ENCODE peak calls at places on chromosomes 1 and 21, in five cellular contexts. O, X, P, A and W are unnamed samples.

GRCh38 chr1:27111771-27112573 is 43.0 kb downstream of the SLC9A1 start:
- DNase-seq in O (peak), X (peak), P (peak), A (peak), W (no peak)

GRCh38 chr1:183872406-183872805 is 67.5 kb downstream of the RGL1 start:
- DNase-seq in O (no peak), X (no peak), P (no peak), A (no peak), W (no peak)

GRCh38 chr1:214702561-214702960 is 99.6 kb downstream of the CENPF start:
- DNase-seq in O (no peak), X (no peak), P (no peak), A (no peak), W (no peak)

GRCh38 chr1:242525769-242526168 is 1.3 kb upstream of the PLD5 start:
- DNase-seq in O (no peak), X (no peak), P (no peak), A (no peak), W (no peak)

GRCh38 chr1:97013904-97014303 is 292.3 kb downstream of the PTBP2 start:
- DNase-seq in O (no peak), X (no peak), P (no peak), A (no peak), W (no peak)

GRCh38 chr21:35585155-35585554 is 475.2 kb downstream of the SETD4 start:
- DNase-seq in O (no peak), X (no peak), P (no peak), A (no peak), W (no peak)

GRCh38 chr1:32464191-32464715 is 619 bp upstream of the ZBTB8B start:
- DNase-seq in O (no peak), X (no peak), P (no peak), A (no peak), W (no peak)

GRCh38 chr1:53348491-53349368 is 20.9 kb upstream of the LRP8 start:
- DNase-seq in O (no peak), X (no peak), P (peak), A (no peak), W (peak)

GRCh38 chr1:234541281-234541975 is 62.4 kb upstream of the TARBP1 start:
- DNase-seq in O (no peak), X (peak), P (no peak), A (no peak), W (no peak)

GRCh38 chr21:42112857-42113256 is 41.7 kb downstream of the UMODL1 start:
- DNase-seq in O (no peak), X (no peak), P (peak), A (peak), W (no peak)

GRCh38 chr1:9112961-9113880 is 15.7 kb downstream of the GPR157 start:
- DNase-seq in O (no peak), X (no peak), P (no peak), A (no peak), W (no peak)